ENCODE peak calls at places on chromosomes 2 and 18, in four cellular contexts. J is H9, M is lower lobe of right lung, S is CD14-positive monocyte. L is an unnamed sample.

GRCh38 chr18:23276456-23276855 is 141.2 kb downstream of the CABLES1 start:
- DNase-seq in M (no peak), S (no peak), J (no peak), L (no peak)

GRCh38 chr2:6401301-6401700 is 464.4 kb downstream of the CMPK2 start:
- DNase-seq in J (no peak), S (no peak), M (no peak), L (no peak)

GRCh38 chr2:142270291-142270690 is 139.5 kb upstream of the LRP1B start:
- DNase-seq in S (no peak), M (no peak), J (no peak), L (no peak)

GRCh38 chr2:138503087-138503442 is 1.5 kb downstream of the SPOPL start:
- DNase-seq in J (no peak), S (no peak), M (no peak), L (no peak)

GRCh38 chr2:237872178-237872887 is 12.9 kb downstream of the RAMP1 start:
- DNase-seq in M (peak; percentile 23), J (no peak), S (no peak), L (no peak)

GRCh38 chr18:12839526-12840196 is 44.4 kb downstream of the PTPN2 start:
- DNase-seq in J (no peak), S (no peak), M (no peak), L (no peak)

GRCh38 chr2:8329660-8330622 is 351.9 kb upstream of the ID2 start:
- DNase-seq in S (no peak), J (no peak), M (no peak), L (peak; percentile 81)

GRCh38 chr2:191539068-191539467 is 138.9 kb upstream of the NABP1 start:
- DNase-seq in M (no peak), J (no peak), S (no peak), L (no peak)

GRCh38 chr2:36290306-36290705 is 65.3 kb upstream of the CRIM1 start:
- DNase-seq in J (no peak), M (no peak), S (no peak), L (no peak)

GRCh38 chr18:59446012-59446411 is 86.9 kb upstream of the LMAN1 start:
- DNase-seq in J (no peak), S (no peak), M (no peak), L (no peak)

GRCh38 chr2:28469304-28469703 is 26.6 kb upstream of the PLB1 start:
- DNase-seq in J (no peak), M (no peak), S (no peak), L (no peak)

GRCh38 chr18:23930002-23930401 is 84.6 kb upstream of the TTC39C start:
- DNase-seq in M (no peak), S (no peak), J (no peak), L (no peak)

GRCh38 chr2:7924033-7924762 is 757.7 kb upstream of the ID2 start:
- DNase-seq in S (no peak), M (no peak), J (no peak), L (no peak)

GRCh38 chr2:109290887-109291675 is 162.1 kb downstream of the SH3RF3 start:
- DNase-seq in M (no peak), S (no peak), J (no peak), L (no peak)

GRCh38 chr2:218626369-218626768 is 18.7 kb downstream of the PLCD4 start:
- DNase-seq in J (no peak), S (no peak), M (no peak), L (no peak)

GRCh38 chr2:167652401-167652800 is 595.0 kb downstream of the STK39 start:
- DNase-seq in S (no peak), M (no peak), J (no peak), L (no peak)

GRCh38 chr2:235688511-235689426 is 194.9 kb downstream of the AGAP1 start:
- DNase-seq in S (no peak), M (no peak), J (no peak), L (no peak)

GRCh38 chr2:62724886-62725711 is 19.6 kb downstream of the EHBP1 start:
- DNase-seq in M (peak; percentile 46), J (peak; percentile 71), S (no peak), L (no peak)

GRCh38 chr2:40165503-40165867 is 286.4 kb downstream of the SLC8A1 start:
- DNase-seq in M (no peak), J (no peak), S (no peak), L (no peak)

GRCh38 chr2:222862915-222863544 is 2.2 kb downstream of the ACSL3 start:
- DNase-seq in J (no peak), S (no peak), M (no peak), L (no peak)

GRCh38 chr2:222864296-222864695 is 3.5 kb downstream of the ACSL3 start:
- DNase-seq in M (no peak), S (peak; percentile 47), J (peak; percentile 74), L (no peak)

GRCh38 chr2:222861411-222862067 is 703 bp downstream of the ACSL3 start:
- DNase-seq in J (no peak), S (no peak), M (peak; percentile 77), L (no peak)

GRCh38 chr2:222860740-222861410 is at the start of gene ACSL3:
- DNase-seq in M (peak; percentile 99), J (peak; percentile 98), S (peak; percentile 94), L (peak; percentile 97)

DNA sequence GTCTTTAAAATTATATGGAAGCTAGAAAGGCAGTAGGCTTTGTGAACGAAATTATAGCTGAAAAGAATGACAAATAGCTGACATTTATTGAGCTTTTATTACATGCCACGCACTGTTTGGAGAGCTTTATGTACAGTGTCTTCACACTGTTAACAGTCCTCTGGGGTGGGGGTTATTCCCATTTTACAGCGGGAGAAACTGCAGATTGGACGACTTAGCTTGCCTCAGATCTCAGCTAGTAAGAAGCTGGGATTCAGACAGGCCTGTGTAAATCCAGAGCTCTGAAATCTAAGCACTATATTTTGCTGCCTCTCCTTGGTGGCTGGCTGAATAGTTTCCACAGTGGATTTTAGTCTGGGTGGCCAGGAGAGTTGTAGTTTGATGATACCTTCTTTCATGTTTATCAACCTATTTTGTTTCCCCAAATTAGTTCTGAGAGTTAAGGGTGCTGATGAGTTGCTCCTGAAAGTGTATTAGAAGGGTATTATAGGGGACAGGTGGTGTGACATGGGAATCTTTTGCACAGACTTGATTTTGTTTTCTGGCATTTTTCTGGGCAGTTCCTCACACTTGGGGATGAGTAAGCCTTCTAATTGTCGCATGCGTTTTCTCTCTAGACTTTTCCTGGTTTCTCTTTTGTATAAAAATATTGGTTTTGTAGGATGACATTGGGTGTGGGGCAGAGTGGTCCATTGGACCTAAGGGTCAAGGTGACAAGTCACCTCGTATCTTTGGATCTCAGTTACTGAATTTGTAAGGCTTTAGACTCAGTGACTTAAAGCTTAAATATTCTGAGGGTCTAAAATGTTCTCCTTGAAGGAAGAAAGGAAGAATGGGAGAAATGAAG is 1.5 kb downstream of the ACSL3 start:
- DNase-seq in S (no peak), J (no peak), M (no peak), L (no peak)
- TF ChIP-seq CTCF in S (no peak), J (no peak), M (no peak), L (peak; percentile 60)

GRCh38 chr2:157327200-157327599 is 1.6 kb upstream of the ERMN start:
- DNase-seq in S (no peak), M (no peak), J (no peak), L (no peak)

GRCh38 chr2:157326683-157327082 is 1.1 kb upstream of the ERMN start:
- DNase-seq in M (no peak), J (no peak), S (no peak), L (no peak)

GRCh38 chr2:157328133-157328532 is 2.5 kb upstream of the ERMN start:
- DNase-seq in M (no peak), S (no peak), J (no peak), L (no peak)

GRCh38 chr2:157329524-157329923 is 3.9 kb upstream of the ERMN start:
- DNase-seq in J (no peak), S (no peak), M (no peak), L (no peak)

GRCh38 chr2:157327621-157328102 is 2.0 kb upstream of the ERMN start:
- DNase-seq in S (peak; percentile 60), M (peak; percentile 84), J (peak; percentile 89), L (peak; percentile 90)
- TF ChIP-seq CTCF in S (peak; percentile 95), M (peak; percentile 91), J (peak; percentile 95), L (peak; percentile 92)

DNA sequence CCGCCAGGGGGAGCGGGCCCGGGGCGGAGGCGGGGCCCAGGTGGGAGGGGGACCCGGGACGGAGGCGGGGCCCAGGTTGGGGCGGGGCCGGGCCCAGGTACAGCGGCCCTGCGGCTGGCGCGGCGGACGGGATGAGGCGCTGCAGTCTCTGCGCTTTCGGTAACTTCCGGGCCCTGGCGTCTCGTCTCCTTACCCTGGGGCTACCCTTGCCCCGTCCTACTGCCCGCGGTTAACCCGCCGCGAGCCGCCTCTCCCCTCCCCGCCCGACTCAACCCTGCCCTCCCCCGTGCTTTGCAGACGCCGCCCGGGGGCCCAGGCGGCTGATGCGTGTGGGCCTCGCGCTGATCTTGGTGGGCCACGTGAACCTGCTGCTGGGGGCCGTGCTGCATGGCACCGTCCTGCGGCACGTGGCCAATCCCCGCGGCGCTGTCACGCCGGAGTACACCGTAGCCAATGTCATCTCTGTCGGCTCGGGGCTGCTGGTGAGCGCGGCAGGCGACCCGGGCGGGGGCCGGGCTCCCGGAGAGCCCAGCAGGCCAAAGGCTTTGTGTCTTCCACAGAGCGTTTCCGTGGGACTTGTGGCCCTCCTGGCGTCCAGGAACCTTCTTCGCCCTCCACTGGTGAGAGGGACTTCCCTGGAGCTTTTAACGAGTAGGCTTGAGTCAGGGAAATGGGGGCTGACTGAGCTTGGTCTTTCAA is at the start of gene KRTCAP3:
- DNase-seq in J (peak; percentile 88), M (peak; percentile 79), S (no peak), L (no peak)
- TF ChIP-seq CTCF in J (peak; percentile 76), M (peak; percentile 30), S (no peak), L (no peak)

DNA sequence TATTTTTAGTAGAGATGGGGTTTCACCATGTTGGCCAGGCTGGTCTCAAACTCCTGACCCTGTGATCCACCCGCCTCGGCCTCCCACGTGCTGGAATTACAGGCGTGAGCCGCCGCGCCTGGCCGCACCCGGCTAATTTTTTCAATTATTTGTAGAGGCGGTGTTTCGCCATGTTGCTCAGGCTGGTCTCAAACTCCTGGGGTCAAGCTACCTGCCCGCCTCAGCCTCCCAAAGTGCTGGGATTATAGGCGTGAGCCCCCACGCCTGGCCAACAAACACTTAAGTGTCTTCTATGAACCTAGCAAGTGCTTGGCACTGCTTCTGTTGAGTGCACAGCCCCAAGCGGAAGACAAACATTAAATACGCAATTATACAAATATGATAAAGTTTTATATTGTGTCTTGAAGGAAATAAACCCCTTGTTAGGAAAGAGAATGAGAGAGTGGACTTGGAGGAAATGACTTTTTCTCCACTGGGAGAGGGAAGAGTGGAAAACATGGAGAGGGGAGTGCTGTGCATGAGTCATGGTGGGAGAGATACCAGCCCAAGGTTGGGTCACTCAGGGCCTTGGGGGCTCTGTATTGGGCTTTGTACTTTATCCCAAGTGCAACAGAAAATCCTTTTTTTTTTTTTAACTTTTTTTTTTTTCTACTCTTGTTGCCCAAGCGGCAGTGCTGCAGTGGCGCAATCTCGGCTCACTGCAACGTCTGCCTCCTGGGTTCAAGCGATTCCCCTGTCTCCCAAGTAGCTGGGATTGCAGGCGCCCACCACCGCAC is 41.4 kb upstream of the ACTR2 start:
- DNase-seq in S (no peak), M (no peak), J (no peak), L (no peak)
- TF ChIP-seq CTCF in S (no peak), M (no peak), J (no peak), L (no peak)

DNA sequence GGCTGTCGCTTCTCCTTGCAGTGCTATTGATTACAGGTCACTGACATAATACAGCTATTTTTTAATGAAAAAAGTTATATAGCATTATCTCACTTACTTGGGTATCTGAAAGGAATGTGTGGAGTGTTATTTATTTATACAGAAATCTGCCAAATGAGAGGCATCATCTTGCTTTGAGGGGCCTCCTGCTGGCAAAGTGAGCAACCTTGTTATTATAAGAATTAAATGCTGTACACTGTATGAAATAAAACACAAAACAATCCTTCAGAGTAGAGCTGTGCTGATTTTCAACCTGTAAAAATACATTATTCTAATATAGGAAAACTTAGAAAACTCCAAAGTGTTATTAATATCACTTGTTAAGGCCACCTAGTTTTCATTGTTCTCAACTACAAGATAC is 20.9 kb downstream of the ERBB4 start:
- DNase-seq in J (no peak), M (no peak), S (no peak), L (no peak)
- TF ChIP-seq CTCF in J (no peak), M (no peak), S (no peak), L (peak; percentile 45)

L was measured in osteocyte.